ENCODE peak calls at places on chromosome 1, in ten cellular contexts. B, Z, I, T, S, R, C, V, F and Y are unnamed samples.
A peak's percentile ranks its signal among the peaks of the same experiment; 100 is the strongest.

GRCh38 chr1:172451002-172451443 is 7.2 kb upstream of the PIGC start:
- DNase-seq in V (no peak), B (no peak), T (no peak), S (no peak), Z (no peak), R (peak; percentile 48), F (peak; percentile 48), I (peak; percentile 65), C (no peak), Y (peak; percentile 63)

GRCh38 chr1:32870615-32871363 is at the start of gene FNDC5:
- DNase-seq in B (peak; percentile 86), I (no peak), S (peak; percentile 14), F (no peak), V (no peak), Z (peak; percentile 72), C (no peak), R (peak; percentile 21), T (no peak), Y (peak; percentile 43)

GRCh38 chr1:47991187-47991586 is 6.0 kb downstream of the TRABD2B start:
- DNase-seq in R (peak; percentile 5), F (no peak), I (peak; percentile 64), S (no peak), V (no peak), Z (peak; percentile 52), B (no peak), T (no peak), C (no peak), Y (no peak)

GRCh38 chr1:21814981-21815583 is 3.0 kb downstream of the LDLRAD2 start:
- DNase-seq in T (no peak), C (no peak), R (no peak), V (no peak), F (no peak), B (no peak), I (no peak), Z (no peak), S (no peak), Y (no peak)

GRCh38 chr1:83799474-83800085 is 199.4 kb downstream of the TTLL7 start:
- DNase-seq in T (no peak), I (no peak), B (no peak), F (no peak), S (no peak), R (no peak), Z (no peak), V (no peak), C (no peak), Y (no peak)

GRCh38 chr1:243316366-243316989 is 60.6 kb downstream of the SDCCAG8 start:
- DNase-seq in S (peak; percentile 40), B (peak; percentile 77), T (no peak), Z (peak; percentile 59), V (no peak), C (peak; percentile 30), I (no peak), R (no peak), F (no peak), Y (no peak)

GRCh38 chr1:6083801-6084467 is 38.2 kb downstream of the KCNAB2 start:
- DNase-seq in B (no peak), T (no peak), R (peak; percentile 17), F (no peak), V (no peak), I (no peak), C (no peak), S (no peak), Z (no peak), Y (no peak)

GRCh38 chr1:16442273-16442672 is 1.7 kb downstream of the NECAP2 start:
- DNase-seq in R (no peak), S (no peak), V (no peak), Z (no peak), B (no peak), T (no peak), F (no peak), C (no peak), I (no peak), Y (no peak)

GRCh38 chr1:70392626-70393025 is 18.4 kb upstream of the CTH start:
- DNase-seq in I (no peak), C (no peak), S (no peak), V (no peak), B (no peak), Z (no peak), T (no peak), F (no peak), R (no peak), Y (no peak)

GRCh38 chr1:64624859-64625258 is 120.0 kb upstream of the RAVER2 start:
- DNase-seq in B (no peak), F (no peak), S (no peak), T (no peak), C (no peak), R (no peak), Z (no peak), I (peak; percentile 17), V (no peak), Y (no peak)

DNA sequence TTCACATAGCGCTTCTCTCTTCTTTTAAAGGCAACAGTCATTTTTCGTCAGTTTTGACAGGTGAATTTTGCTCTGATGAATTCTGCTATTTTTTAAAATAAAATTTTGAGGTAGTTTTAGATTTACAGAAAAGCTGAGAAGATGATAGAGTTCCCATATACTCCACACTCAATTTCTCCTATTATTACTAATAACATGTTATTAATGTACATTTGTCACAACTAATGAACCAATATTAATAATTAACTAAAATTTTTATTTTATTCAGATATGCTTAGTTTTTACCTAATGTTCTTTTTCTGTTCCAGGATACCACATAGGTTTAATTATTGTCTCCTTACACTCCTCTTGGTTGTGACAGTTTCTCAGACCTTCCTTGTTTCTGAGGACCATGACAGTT is 197.0 kb downstream of the ZC3H11B start:
- DNase-seq in S (no peak), R (no peak), F (no peak), I (no peak), C (no peak), V (no peak), Z (no peak), T (no peak), B (no peak), Y (no peak)
- H3K4me3 ChIP-seq in S (no peak overlapping the region), R (no peak overlapping the region), F (no peak overlapping the region), I (no peak overlapping the region), C (no peak overlapping the region), V (no peak overlapping the region), Z (no peak overlapping the region), T (no peak overlapping the region), B (no peak overlapping the region), Y (no peak overlapping the region)

GRCh38 chr1:42766723-42767509 is at the start of the genes C1orf50 and P3H1:
- DNase-seq in I (peak; percentile 100), Z (peak; percentile 100), C (peak; percentile 100), V (peak; percentile 100), F (peak; percentile 98), R (peak; percentile 99), S (peak; percentile 100), B (peak; percentile 100), T (peak; percentile 93), Y (peak; percentile 100)

GRCh38 chr1:42768172-42768571 is 1.1 kb downstream of the C1orf50 start:
- DNase-seq in T (no peak), R (no peak), C (no peak), Z (no peak), I (no peak), F (no peak), S (no peak), V (no peak), B (no peak), Y (no peak)

GRCh38 chr1:42767510-42767924 is 468 bp downstream of the C1orf50 start:
- DNase-seq in T (no peak), I (no peak), C (no peak), F (no peak), S (no peak), R (no peak), Z (no peak), V (no peak), B (no peak), Y (no peak)

GRCh38 chr1:42765832-42766722 is 751 bp downstream of the P3H1 start:
- DNase-seq in F (no peak), V (peak; percentile 76), I (peak; percentile 82), C (no peak), Z (peak; percentile 81), S (peak; percentile 41), T (no peak), B (peak; percentile 82), R (peak; percentile 80), Y (peak; percentile 46)

GRCh38 chr1:42765271-42765670 is 1.6 kb downstream of the P3H1 start:
- DNase-seq in B (no peak), F (no peak), I (peak; percentile 38), S (no peak), T (no peak), V (no peak), R (peak; percentile 26), Z (no peak), C (no peak), Y (no peak)
- H3K4me3 ChIP-seq in B (peak overlapping the region; percentile 91), F (peak overlapping the region; percentile 76), I (peak overlapping the region; percentile 96), S (peak overlapping the region; percentile 90), T (peak overlapping the region; percentile 95), V (peak overlapping the region; percentile 82), R (peak overlapping the region; percentile 94), Z (peak overlapping the region; percentile 92), C (peak overlapping the region; percentile 98), Y (no peak overlapping the region)

GRCh38 chr1:185312361-185312760 is 4.7 kb downstream of the IVNS1ABP start:
- DNase-seq in I (no peak), T (no peak), R (no peak), S (no peak), C (no peak), V (no peak), B (no peak), F (no peak), Z (no peak), Y (no peak)
- H3K4me3 ChIP-seq in I (no peak overlapping the region), T (peak overlapping the region; percentile 79), R (no peak overlapping the region), S (no peak overlapping the region), C (no peak overlapping the region), V (peak overlapping the region; percentile 3), B (no peak overlapping the region), F (no peak overlapping the region), Z (peak overlapping the region; percentile 90), Y (no peak overlapping the region)

DNA sequence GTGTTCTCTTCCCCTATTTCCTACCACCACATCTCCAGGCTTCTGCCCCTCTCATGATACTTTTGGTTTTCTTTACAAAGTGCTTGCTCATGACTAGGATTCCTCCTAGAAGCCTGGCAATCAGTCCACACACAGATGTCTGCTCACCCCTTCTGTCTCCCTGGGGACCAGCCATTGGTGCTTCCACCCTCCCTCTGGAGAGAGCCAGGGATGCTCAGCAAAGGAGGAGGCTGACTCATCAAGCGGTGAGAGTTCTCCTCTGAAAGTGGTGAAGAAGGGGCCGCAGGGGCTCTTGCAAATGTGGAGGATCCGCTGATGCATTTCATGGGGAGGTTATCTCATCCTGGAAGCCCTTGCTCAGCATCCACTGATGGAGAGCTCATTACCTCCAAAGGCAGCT is 14.5 kb downstream of the NT5C1A start:
- DNase-seq in T (no peak), F (no peak), B (no peak), I (no peak), R (no peak), Z (no peak), V (no peak), C (no peak), S (no peak), Y (no peak)
- H3K4me3 ChIP-seq in T (no peak overlapping the region), F (no peak overlapping the region), B (no peak overlapping the region), I (no peak overlapping the region), R (no peak overlapping the region), Z (no peak overlapping the region), V (no peak overlapping the region), C (no peak overlapping the region), S (no peak overlapping the region), Y (no peak overlapping the region)